ENCODE peak calls at places on chromosomes 11 and 22, in four cellular contexts. H is H7, F is foreskin fibroblast, I is HAP-1. X is an unnamed sample.

GRCh38 chr22:41146573-41146972 is 54.2 kb downstream of the EP300 start:
- DNase-seq in F (no peak), H (no peak), I (no peak), X (no peak)

GRCh38 chr11:102940714-102941588 is 14.6 kb downstream of the MMP13 start:
- DNase-seq in H (peak), F (peak), I (peak), X (peak)

GRCh38 chr11:121592708-121593107 is 139.9 kb upstream of the SORL1-AS1 start:
- DNase-seq in I (no peak), F (no peak), H (no peak), X (no peak)

GRCh38 chr22:28923826-28924732 is 40.7 kb downstream of the ZNRF3 start:
- DNase-seq in I (no peak), H (peak), F (no peak), X (no peak)

GRCh38 chr11:100632970-100633452 is 54.1 kb upstream of the ARHGAP42 start:
- DNase-seq in F (no peak), I (no peak), H (no peak), X (no peak)

GRCh38 chr11:33227578-33228261 is 29.5 kb upstream of the HIPK3 start:
- DNase-seq in H (no peak), I (no peak), F (peak), X (no peak)

GRCh38 chr22:50545522-50546325 is at the start of gene KLHDC7B:
- DNase-seq in F (no peak), I (no peak), H (peak), X (no peak)

GRCh38 chr22:25025586-25025985 is 73.1 kb downstream of the KIAA1671 start:
- DNase-seq in F (no peak), I (no peak), H (no peak), X (no peak)

GRCh38 chr11:33063326-33063775 is 24.0 kb downstream of the TCP11L1 start:
- DNase-seq in I (no peak), F (no peak), H (no peak), X (no peak)

GRCh38 chr22:22171357-22172218 is 73.0 kb upstream of the VPREB1 start:
- DNase-seq in I (no peak), F (peak), H (peak), X (no peak)

GRCh38 chr22:30078320-30079311 is 1.6 kb upstream of the HORMAD2 start:
- DNase-seq in F (no peak), I (no peak), H (peak), X (no peak)

GRCh38 chr22:30830907-30831306 is 136.2 kb downstream of the OSBP2 start:
- DNase-seq in H (peak), I (no peak), F (peak), X (no peak)

GRCh38 chr11:27423125-27423524 is 49.5 kb downstream of the LGR4 start:
- DNase-seq in I (no peak), H (no peak), F (peak), X (no peak)

GRCh38 chr22:36828815-36829214 is 12.0 kb upstream of the PVALB start:
- DNase-seq in H (no peak), F (no peak), I (no peak), X (no peak)

GRCh38 chr22:40189979-40190378 is 12.3 kb downstream of the TNRC6B start:
- DNase-seq in I (no peak), F (no peak), H (no peak), X (no peak)

GRCh38 chr22:22930571-22931556 is 43.2 kb downstream of the IGLL5 start:
- DNase-seq in I (no peak), H (peak), F (no peak), X (no peak)

GRCh38 chr22:18954333-18954732 is 18.2 kb upstream of the PRODH start:
- DNase-seq in F (peak), I (peak), H (peak), X (peak)

GRCh38 chr11:10314199-10315072 is 9.6 kb downstream of the ADM start:
- DNase-seq in F (no peak), I (no peak), H (no peak), X (no peak)

GRCh38 chr11:65425105-65425970 is 2.7 kb downstream of the NEAT1 start:
- DNase-seq in H (peak), I (no peak), F (no peak), X (no peak)

GRCh38 chr11:100756556-100756955 is 69.5 kb downstream of the ARHGAP42 start:
- DNase-seq in H (no peak), F (no peak), I (no peak), X (no peak)

GRCh38 chr11:13118691-13119090 is 109.6 kb downstream of the RASSF10 start:
- DNase-seq in H (no peak), I (no peak), F (no peak), X (no peak)

GRCh38 chr22:50074551-50075042 is 10.6 kb downstream of the MLC1 start:
- DNase-seq in I (no peak), H (peak), F (no peak), X (no peak)

GRCh38 chr11:46391186-46391577 is 394 bp downstream of the CHRM4 start:
- DNase-seq in I (no peak), F (no peak), H (no peak), X (no peak)

GRCh38 chr11:46391578-46392420 is at the start of gene CHRM4:
- DNase-seq in F (no peak), H (peak), I (peak), X (no peak)

GRCh38 chr11:46393759-46394158 is 2.2 kb upstream of the CHRM4 start:
- DNase-seq in F (no peak), I (no peak), H (no peak), X (no peak)

GRCh38 chr11:46392421-46393230 is 1.1 kb upstream of the CHRM4 start:
- DNase-seq in H (peak), I (peak), F (peak), X (no peak)

DNA sequence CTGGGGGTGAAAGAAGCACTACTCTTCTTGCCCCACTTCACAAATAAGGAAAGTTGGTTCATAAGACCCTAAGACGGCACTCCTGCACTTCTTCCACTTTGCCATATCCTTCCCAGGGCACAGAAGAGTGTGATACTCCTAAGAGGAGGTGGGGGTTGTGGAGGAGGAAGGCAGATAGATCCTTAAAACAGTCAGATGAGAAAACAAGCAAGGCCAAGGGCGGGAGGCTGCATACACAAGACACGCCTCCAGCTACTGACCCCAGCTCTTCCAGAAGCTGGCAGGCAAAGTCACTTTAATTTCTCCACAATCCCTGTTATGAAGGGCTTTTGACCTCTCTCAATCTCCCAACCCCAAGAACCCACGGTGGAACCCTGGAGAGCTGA is 1.6 kb upstream of the CHRM4 start:
- DNase-seq in H (peak), F (no peak), I (no peak), X (no peak)
- H3K4me3 ChIP-seq in H (peak), F (no peak), I (peak), X (peak)

DNA sequence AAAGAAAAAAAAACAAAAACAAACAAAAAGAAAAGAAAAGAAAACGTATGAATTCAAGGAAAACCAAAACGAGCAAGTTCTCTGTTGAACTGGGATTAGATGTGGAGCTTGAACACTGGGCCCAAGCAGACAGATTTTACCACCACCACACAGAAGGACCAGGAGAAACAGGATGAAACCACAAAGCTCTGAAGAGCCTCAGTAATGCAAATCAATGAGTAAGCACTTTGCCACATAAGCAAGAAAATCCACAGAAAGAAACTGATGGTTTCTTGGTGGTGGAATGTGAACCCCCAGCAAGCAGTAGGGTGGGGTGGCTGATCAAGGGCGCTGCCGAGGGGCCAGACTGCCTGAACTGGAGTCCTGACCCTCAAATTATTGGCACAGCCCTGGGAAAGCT is 50.9 kb upstream of the NFRKB start:
- DNase-seq in F (no peak), I (no peak), H (no peak), X (no peak)
- H3K4me3 ChIP-seq in F (no peak), I (no peak), H (no peak), X (no peak)

DNA sequence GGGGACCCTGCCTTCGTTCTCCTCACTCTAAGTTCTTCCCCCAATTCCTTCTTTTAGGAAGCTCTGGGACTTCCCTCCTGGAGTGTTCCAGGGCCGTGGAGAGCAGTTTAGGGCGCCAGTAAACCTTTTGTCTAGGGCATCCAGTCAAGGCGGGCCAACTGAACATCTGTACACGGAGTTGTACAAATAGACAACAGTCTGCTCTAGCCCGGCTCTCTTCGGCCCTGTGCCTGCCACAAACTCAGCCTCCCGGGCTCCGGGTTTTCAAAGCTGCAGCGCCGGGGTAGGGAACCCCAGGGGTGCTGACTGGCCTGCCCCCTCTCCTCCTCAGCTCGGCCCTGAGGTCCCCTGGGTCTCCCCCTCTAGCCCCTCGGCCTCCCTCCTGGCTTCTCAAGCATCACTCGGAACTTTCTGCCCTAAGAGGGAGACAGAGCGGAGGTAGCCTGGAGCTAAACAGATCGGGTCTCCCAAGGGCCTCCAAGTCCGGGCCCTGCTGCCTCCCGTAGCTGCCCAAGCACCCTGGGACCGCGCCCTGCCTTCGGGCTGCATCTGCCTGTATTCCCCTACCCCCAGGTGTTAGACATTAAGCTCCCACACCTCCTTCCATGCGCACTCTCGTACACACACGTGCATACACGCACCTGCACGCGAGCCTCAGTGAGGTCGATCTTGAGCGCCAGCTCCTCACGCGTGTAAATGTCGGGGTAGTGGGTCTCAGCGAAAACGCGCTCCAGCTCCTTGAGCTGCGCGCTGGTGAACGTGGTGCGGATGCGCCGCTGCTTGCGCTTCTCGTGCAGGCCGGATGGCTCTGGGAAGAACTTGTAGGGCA is 3.3 kb downstream of the PHOX2A start:
- DNase-seq in I (no peak), F (no peak), H (peak), X (no peak)
- H3K4me3 ChIP-seq in I (no peak), F (peak), H (peak), X (no peak)

GRCh38 chr11:6321961-6322362 is 1.7 kb upstream of the CAVIN3 start:
- DNase-seq in H (no peak), F (peak), I (peak), X (no peak)

GRCh38 chr11:6320411-6321207 is at the start of gene CAVIN3:
- DNase-seq in I (no peak), F (peak), H (peak), X (no peak)

GRCh38 chr11:6321356-6321755 is 1.1 kb upstream of the CAVIN3 start:
- DNase-seq in H (no peak), I (no peak), F (no peak), X (no peak)

GRCh38 chr11:6319879-6320410 is 356 bp downstream of the CAVIN3 start:
- DNase-seq in F (peak), H (peak), I (no peak), X (no peak)

DNA sequence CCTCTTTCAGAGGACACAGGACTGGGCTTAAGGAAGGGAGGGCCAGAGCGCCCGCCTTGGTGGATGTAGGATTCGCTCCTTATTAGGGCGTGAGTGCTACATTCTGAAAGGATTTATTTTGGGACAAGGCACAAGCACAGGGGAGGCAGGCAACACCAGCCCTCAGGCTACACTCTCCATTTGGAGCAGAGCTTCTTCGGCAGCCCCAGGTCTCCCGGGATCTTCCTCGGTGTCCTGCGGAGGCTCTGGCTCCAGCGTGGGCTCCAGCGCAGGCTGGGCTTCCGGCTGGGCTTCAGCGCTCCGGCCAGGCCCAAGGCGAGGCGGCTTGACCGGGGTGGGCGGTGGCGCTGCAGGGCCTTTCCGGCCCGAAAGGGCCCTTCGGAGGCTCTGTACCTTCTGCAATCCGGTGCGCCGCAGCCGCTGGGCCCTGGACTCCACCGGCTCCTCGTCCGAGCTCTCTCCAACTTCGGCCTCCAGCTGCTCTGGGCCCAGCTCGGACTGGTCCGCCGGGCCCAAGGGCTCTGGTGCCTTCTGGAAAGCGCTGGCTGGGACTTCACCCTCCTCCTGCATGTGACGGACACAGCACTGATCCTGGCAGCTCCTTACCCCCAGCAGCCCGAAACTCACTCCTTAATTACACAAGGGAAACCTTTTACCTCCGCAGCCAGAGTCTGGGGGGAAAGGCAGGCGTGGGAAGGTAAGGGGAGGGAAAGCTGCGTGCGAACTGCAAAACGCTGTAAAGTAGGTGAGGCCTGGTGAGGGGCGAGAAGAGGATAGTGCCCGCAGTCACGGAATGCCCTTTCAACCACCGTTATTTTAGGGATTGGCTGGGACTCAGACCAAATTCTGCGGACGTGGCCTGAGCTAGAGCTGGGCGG is 1.1 kb downstream of the CAVIN3 start:
- DNase-seq in I (no peak), F (peak), H (peak), X (no peak)
- H3K4me3 ChIP-seq in I (no peak), F (peak), H (peak), X (peak)

DNA sequence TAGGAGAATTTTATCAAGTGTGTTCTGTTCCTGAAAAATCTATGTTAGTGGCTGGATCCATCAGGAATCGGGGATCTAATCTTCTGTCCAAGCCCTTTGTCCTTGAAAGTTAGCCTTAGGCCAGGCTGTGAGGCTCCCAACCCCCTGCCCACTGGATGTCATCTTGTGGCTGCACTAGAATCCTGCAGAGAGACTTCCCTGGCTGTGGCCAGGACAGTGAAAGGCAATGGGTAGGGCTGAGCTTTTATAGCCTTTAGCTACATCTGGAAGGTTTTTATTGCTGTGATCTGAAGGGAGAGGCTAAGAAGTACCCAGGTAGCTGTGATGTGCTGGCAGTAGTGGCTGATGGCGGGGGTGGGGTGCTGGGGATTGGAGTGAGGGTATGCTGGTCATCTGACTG is 2.1 kb downstream of the OAF start:
- DNase-seq in H (no peak), F (no peak), I (no peak), X (no peak)
- H3K4me3 ChIP-seq in H (no peak), F (peak), I (peak), X (no peak)

GRCh38 chr11:58358969-58359368 is at the start of gene OR5B17:
- DNase-seq in H (no peak), I (no peak), F (no peak), X (no peak)
- H3K4me3 ChIP-seq in H (no peak), I (no peak), F (no peak), X (no peak)

DNA sequence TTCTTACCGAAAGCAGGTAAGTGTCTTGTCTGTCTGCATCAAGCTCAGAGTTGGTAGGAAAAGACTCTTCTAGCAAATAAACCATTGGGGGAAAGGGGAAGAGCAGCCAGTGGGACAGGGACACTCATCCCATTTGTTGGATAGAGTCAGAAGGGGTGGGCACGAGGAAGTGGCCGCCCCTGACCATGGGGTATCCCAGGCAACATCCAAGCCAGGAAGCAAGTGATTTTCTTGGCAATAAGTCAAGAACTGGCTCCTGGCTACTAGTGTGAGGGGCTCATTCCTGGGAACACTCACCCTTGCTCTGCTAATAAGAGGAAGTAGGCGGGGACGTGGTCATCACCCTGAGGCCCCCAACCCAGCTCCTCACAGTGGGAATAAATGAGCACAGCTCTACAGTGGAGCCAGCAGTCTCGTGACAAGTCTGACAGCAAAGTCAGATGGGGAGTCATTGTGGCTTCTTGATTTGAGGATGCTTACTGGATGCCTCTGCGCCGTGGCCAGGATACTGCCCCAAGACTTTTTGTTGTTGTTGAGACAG is 6.7 kb downstream of the SLC25A18 start:
- DNase-seq in H (no peak), F (no peak), I (no peak), X (no peak)
- H3K4me3 ChIP-seq in H (no peak), F (no peak), I (no peak), X (no peak)

X was measured in iPS DF 6.9.